ENCODE peak calls at places on chromosomes 3 and 15, in seven cellular contexts. H is T-cell, G is NCI-H2081, R is B cell, Q is NCI-H2107, W is NCI-H1092 treated with DMSO at 0.1 percent for 48 hours, V is H7. C is an unnamed sample.
A peak's percentile ranks its signal among the peaks of the same experiment; 100 is the strongest.

GRCh38 chr3:36677331-36678007 is 86.9 kb downstream of the DCLK3 start:
- DNase-seq in V (no peak), W (no peak), H (no peak), G (no peak), R (no peak), Q (no peak), C (no peak)

GRCh38 chr3:42127226-42127625 is 36.1 kb downstream of the TRAK1 start:
- DNase-seq in R (peak; percentile 38), Q (no peak), G (no peak), W (no peak), H (no peak), V (no peak), C (no peak)

GRCh38 chr15:33098082-33099058 is 96.1 kb downstream of the FMN1 start:
- DNase-seq in Q (no peak), R (no peak), V (no peak), W (no peak), G (no peak), H (no peak), C (no peak)

GRCh38 chr3:142915636-142916035 is 26.8 kb upstream of the PCOLCE2 start:
- DNase-seq in V (no peak), Q (no peak), W (no peak), R (no peak), G (no peak), H (no peak), C (no peak)

GRCh38 chr15:60004019-60004845 is at the start of gene FOXB1:
- DNase-seq in V (peak; percentile 95), W (peak; percentile 19), G (peak; percentile 13), R (peak; percentile 33), H (no peak), Q (no peak), C (no peak)

GRCh38 chr15:71096676-71097075 is 18.6 kb upstream of the THSD4 start:
- DNase-seq in W (no peak), H (no peak), Q (no peak), R (no peak), V (no peak), G (no peak), C (no peak)

GRCh38 chr15:99619712-99620111 is 53.9 kb downstream of the MEF2A start:
- DNase-seq in Q (no peak), W (no peak), R (no peak), G (no peak), H (no peak), V (no peak), C (no peak)

GRCh38 chr15:51181221-51181620 is 86.5 kb upstream of the TNFAIP8L3 start:
- DNase-seq in G (no peak), W (no peak), Q (no peak), H (no peak), V (no peak), R (no peak), C (no peak)

GRCh38 chr3:99172736-99173657 is 271.5 kb upstream of the DCBLD2 start:
- DNase-seq in H (no peak), Q (no peak), G (peak; percentile 45), V (peak; percentile 24), R (peak; percentile 17), W (peak; percentile 42), C (peak; percentile 32)

GRCh38 chr3:50542177-50543034 is 25.1 kb downstream of the C3orf18 start:
- DNase-seq in H (peak; percentile 36), R (peak; percentile 73), Q (peak; percentile 13), V (peak; percentile 98), W (peak; percentile 55), G (peak; percentile 38), C (peak; percentile 45)

GRCh38 chr15:57610130-57610529 is 18.4 kb downstream of the MYZAP start:
- DNase-seq in V (no peak), W (peak; percentile 36), H (no peak), Q (no peak), R (no peak), G (no peak), C (no peak)

GRCh38 chr3:129627350-129628168 is 21.1 kb upstream of the PLXND1 start:
- DNase-seq in H (peak; percentile 54), V (peak; percentile 95), Q (peak; percentile 76), R (peak; percentile 73), G (peak; percentile 65), W (peak; percentile 77), C (peak; percentile 55)

GRCh38 chr3:43185256-43185655 is 79.4 kb upstream of the POMGNT2 start:
- DNase-seq in W (no peak), G (no peak), Q (no peak), V (no peak), H (no peak), R (no peak), C (no peak)

GRCh38 chr3:58411851-58412830 is 21.5 kb downstream of the PDHB start:
- DNase-seq in W (no peak), G (no peak), V (no peak), R (no peak), Q (no peak), H (no peak), C (no peak)

GRCh38 chr3:31971607-31972006 is 9.5 kb downstream of the OSBPL10 start:
- DNase-seq in H (no peak), W (no peak), R (no peak), Q (no peak), V (no peak), G (no peak), C (no peak)

GRCh38 chr15:66778716-66779115 is 76.7 kb downstream of the SMAD6 start:
- DNase-seq in Q (no peak), G (no peak), R (no peak), V (no peak), W (no peak), H (no peak), C (no peak)

GRCh38 chr3:18712713-18713575 is 287.8 kb upstream of the SATB1 start:
- DNase-seq in V (no peak), H (no peak), Q (no peak), R (no peak), W (no peak), G (no peak), C (no peak)

GRCh38 chr3:4067893-4068292 is 235.3 kb upstream of the SETMAR start:
- DNase-seq in Q (no peak), H (no peak), R (no peak), W (no peak), G (no peak), V (no peak), C (no peak)

GRCh38 chr3:134407247-134407640 is 33.0 kb upstream of the AMOTL2 start:
- DNase-seq in V (peak; percentile 46), Q (no peak), W (peak; percentile 43), R (no peak), G (no peak), H (no peak), C (no peak)

GRCh38 chr3:69326821-69327433 is 59.0 kb downstream of the FRMD4B start:
- DNase-seq in R (peak; percentile 29), W (no peak), H (peak; percentile 23), V (no peak), G (no peak), Q (no peak), C (no peak)

GRCh38 chr15:63038926-63039673 is 3.4 kb upstream of the TPM1 start:
- DNase-seq in V (no peak), G (no peak), W (no peak), Q (no peak), R (no peak), H (no peak), C (no peak)

GRCh38 chr3:32797776-32798175 is 20.0 kb upstream of the TRIM71 start:
- DNase-seq in V (no peak), Q (no peak), W (no peak), H (no peak), R (no peak), G (no peak), C (no peak)

GRCh38 chr3:61527011-61527410 is 34.4 kb upstream of the PTPRG start:
- DNase-seq in H (no peak), G (no peak), W (no peak), Q (no peak), R (no peak), V (no peak), C (no peak)

GRCh38 chr15:66703540-66703941 is 1.5 kb downstream of the SMAD6 start:
- DNase-seq in Q (no peak), V (no peak), R (peak; percentile 54), H (no peak), G (peak; percentile 20), W (peak; percentile 11), C (no peak)

C was measured in Panc1.